ENCODE peak calls at places on chromosome 19, in seven cellular contexts. X is CD8-positive, alpha-beta T cell; P is T-helper 1 cell; I is retina; T is SIG-M5; M is Calu3; J is T-helper 9 cell. O is an unnamed sample.

GRCh38 chr19:16504271-16504670 is 8.1 kb downstream of the C19orf44 start:
- DNase-seq in X (no peak), P (no peak), I (no peak), T (no peak), M (no peak), J (no peak), O (no peak)

GRCh38 chr19:58417071-58417470 is 8.6 kb downstream of the ZNF584 start:
- DNase-seq in X (no peak), P (no peak), I (no peak), T (no peak), M (no peak), J (no peak), O (no peak)

GRCh38 chr19:15374105-15374651 is 5.4 kb downstream of the AKAP8 start:
- DNase-seq in X (no peak), P (no peak), I (no peak), T (no peak), M (no peak), J (no peak), O (no peak)

GRCh38 chr19:34838753-34839431 is 65.9 kb upstream of the ZNF599 start:
- DNase-seq in X (peak; percentile 36), P (no peak), I (peak; percentile 71), T (no peak), M (no peak), J (peak; percentile 9), O (no peak)

GRCh38 chr19:8363803-8364771 is at the start of gene ANGPTL4:
- DNase-seq in X (peak; percentile 39), P (no peak), I (peak; percentile 71), T (no peak), M (peak; percentile 40), J (no peak), O (peak; percentile 26)

GRCh38 chr19:5805465-5806132 is 732 bp downstream of the NRTN start:
- DNase-seq in X (peak; percentile 69), P (peak; percentile 56), I (peak; percentile 78), T (no peak), M (peak; percentile 88), J (peak; percentile 63), O (no peak)

GRCh38 chr19:47485210-47485609 is 1.2 kb upstream of the KPTN start:
- DNase-seq in X (no peak), P (no peak), I (no peak), T (no peak), M (no peak), J (no peak), O (no peak)

GRCh38 chr19:5444431-5444830 is 10.8 kb upstream of the ZNRF4 start:
- DNase-seq in X (no peak), P (no peak), I (no peak), T (no peak), M (no peak), J (no peak), O (no peak)

GRCh38 chr19:3178377-3178972 is at the start of gene S1PR4:
- DNase-seq in X (peak; percentile 79), P (peak; percentile 61), I (no peak), T (no peak), M (no peak), J (peak; percentile 53), O (no peak)

GRCh38 chr19:47518139-47518538 is 3.3 kb upstream of the NAPA start:
- DNase-seq in X (peak; percentile 63), P (no peak), I (no peak), T (no peak), M (no peak), J (no peak), O (peak; percentile 39)

GRCh38 chr19:8081569-8082550 is 29.3 kb downstream of the CCL25 start:
- DNase-seq in X (no peak), P (no peak), I (no peak), T (no peak), M (no peak), J (no peak), O (no peak)

GRCh38 chr19:21233691-21234090 is 91.9 kb downstream of the ZNF431 start:
- DNase-seq in X (no peak), P (no peak), I (no peak), T (no peak), M (no peak), J (no peak), O (no peak)

GRCh38 chr19:7415163-7415856 is 66.6 kb downstream of the ARHGEF18 start:
- DNase-seq in X (no peak), P (no peak), I (no peak), T (no peak), M (no peak), J (no peak), O (peak; percentile 81)

GRCh38 chr19:17232258-17232657 is 6.2 kb downstream of the OCEL1 start:
- DNase-seq in X (no peak), P (no peak), I (no peak), T (no peak), M (no peak), J (no peak), O (no peak)

GRCh38 chr19:57241181-57241580 is 749 bp downstream of the ZNF805 start:
- DNase-seq in X (no peak), P (no peak), I (no peak), T (no peak), M (no peak), J (no peak), O (peak; percentile 36)

GRCh38 chr19:13099073-13099999 is 3.3 kb downstream of the LYL1 start:
- DNase-seq in X (peak; percentile 81), P (peak; percentile 73), I (peak; percentile 55), T (no peak), M (peak; percentile 29), J (peak; percentile 72), O (no peak)

GRCh38 chr19:49196527-49197240 is 39.1 kb downstream of the TRPM4 start:
- DNase-seq in X (no peak), P (no peak), I (peak; percentile 32), T (no peak), M (no peak), J (no peak), O (no peak)

GRCh38 chr19:20233105-20233504 is 66.1 kb downstream of the ZNF486 start:
- DNase-seq in X (no peak), P (no peak), I (no peak), T (no peak), M (no peak), J (no peak), O (no peak)

GRCh38 chr19:49244256-49244655 is 80.7 kb downstream of the SLC6A16 start:
- DNase-seq in X (no peak), P (no peak), I (no peak), T (no peak), M (no peak), J (no peak), O (no peak)

GRCh38 chr19:39261704-39262103 is 6.5 kb upstream of the IFNL2 start:
- DNase-seq in X (no peak), P (no peak), I (no peak), T (no peak), M (no peak), J (no peak), O (no peak)

GRCh38 chr19:4445963-4446668 is 11.5 kb downstream of the UBXN6 start:
- DNase-seq in X (no peak), P (no peak), I (no peak), T (no peak), M (no peak), J (no peak), O (no peak)

GRCh38 chr19:35736913-35737886 is 5.1 kb downstream of the IGFLR1 start:
- DNase-seq in X (no peak), P (no peak), I (no peak), T (no peak), M (peak; percentile 34), J (no peak), O (no peak)

GRCh38 chr19:54096642-54097106 is 3.9 kb downstream of the OSCAR start:
- DNase-seq in X (peak; percentile 16), P (no peak), I (no peak), T (no peak), M (peak; percentile 22), J (no peak), O (peak; percentile 42)

GRCh38 chr19:543912-544608 is at the start of gene GZMM:
- DNase-seq in X (peak; percentile 81), P (peak; percentile 78), I (no peak), T (no peak), M (no peak), J (peak; percentile 73), O (no peak)

GRCh38 chr19:29967623-29968022 is 25.6 kb downstream of the URI1 start:
- DNase-seq in X (no peak), P (no peak), I (no peak), T (peak; percentile 44), M (no peak), J (no peak), O (peak; percentile 30)

GRCh38 chr19:12527034-12527836 is 24.0 kb downstream of the ZNF564 start:
- DNase-seq in X (no peak), P (no peak), I (peak; percentile 7), T (no peak), M (no peak), J (no peak), O (peak; percentile 45)

GRCh38 chr19:10292206-10292788 is 2.5 kb downstream of the ICAM5 start:
- DNase-seq in X (peak; percentile 70), P (peak; percentile 65), I (peak; percentile 71), T (no peak), M (peak; percentile 89), J (peak; percentile 54), O (no peak)

GRCh38 chr19:14432817-14433453 is at the start of gene PKN1:
- DNase-seq in X (peak; percentile 46), P (no peak), I (peak; percentile 76), T (no peak), M (peak; percentile 69), J (peak; percentile 34), O (no peak)

GRCh38 chr19:38134538-38135149 is 89.4 kb downstream of the DPF1 start:
- DNase-seq in X (peak; percentile 32), P (peak; percentile 8), I (peak; percentile 61), T (no peak), M (peak; percentile 44), J (peak; percentile 19), O (no peak)

GRCh38 chr19:48619692-48620565 is 623 bp downstream of the SPHK2 start:
- DNase-seq in X (no peak), P (no peak), I (no peak), T (no peak), M (no peak), J (no peak), O (no peak)

GRCh38 chr19:6362024-6362344 is 653 bp downstream of the CLPP start:
- DNase-seq in X (no peak), P (no peak), I (no peak), T (no peak), M (no peak), J (no peak), O (no peak)

GRCh38 chr19:33814181-33815165 is 17.8 kb downstream of the KCTD15 start:
- DNase-seq in X (no peak), P (no peak), I (no peak), T (no peak), M (no peak), J (no peak), O (no peak)

GRCh38 chr19:50222691-50223438 is 19.4 kb downstream of the MYH14 start:
- DNase-seq in X (no peak), P (no peak), I (no peak), T (no peak), M (no peak), J (no peak), O (no peak)

GRCh38 chr19:53132231-53132991 is at the start of gene ZNF415:
- DNase-seq in X (peak; percentile 24), P (peak; percentile 10), I (peak; percentile 91), T (no peak), M (no peak), J (no peak), O (peak; percentile 54)

GRCh38 chr19:50894478-50895356 is 16.5 kb downstream of the KLK4 start:
- DNase-seq in X (no peak), P (no peak), I (no peak), T (no peak), M (no peak), J (no peak), O (no peak)

GRCh38 chr19:18340237-18340989 is at the start of gene PGPEP1:
- DNase-seq in X (peak; percentile 67), P (peak; percentile 32), I (peak; percentile 69), T (no peak), M (peak; percentile 77), J (peak; percentile 34), O (peak; percentile 16)

GRCh38 chr19:19461671-19462622 is 53.4 kb downstream of the TSSK6 start:
- DNase-seq in X (peak; percentile 46), P (no peak), I (peak; percentile 83), T (no peak), M (peak; percentile 9), J (no peak), O (peak; percentile 27)